ENCODE peak calls at places on chromosome 21, in five cellular contexts. One of them, this sample, is unnamed. For H3K36me3, the result is how much of the 10 kb centered on the place peaks cover.

GRCh38 chr21:42315296-42315891 is at the start of gene TFF3:
- DNase-seq in tibial nerve: no peak
- DNase-seq in suprapubic skin: no peak
- DNase-seq in esophagus squamous epithelium: no peak
- DNase-seq in gastrocnemius medialis: no peak
- DNase-seq in this sample: no peak

GRCh38 chr21:46636181-46636512 is 673 bp downstream of the PRMT2 start:
- DNase-seq in tibial nerve: no peak
- DNase-seq in suprapubic skin: no peak
- DNase-seq in esophagus squamous epithelium: no peak
- DNase-seq in gastrocnemius medialis: no peak
- DNase-seq in this sample: no peak

GRCh38 chr21:29953072-29953471 is 13.3 kb upstream of the GRIK1 start:
- DNase-seq in tibial nerve: no peak
- DNase-seq in suprapubic skin: no peak
- DNase-seq in esophagus squamous epithelium: no peak
- DNase-seq in gastrocnemius medialis: no peak
- DNase-seq in this sample: no peak

GRCh38 chr21:33543505-33544129 is 779 bp downstream of the SON start:
- DNase-seq in tibial nerve: peak
- DNase-seq in suprapubic skin: peak
- DNase-seq in esophagus squamous epithelium: no peak
- DNase-seq in gastrocnemius medialis: peak
- DNase-seq in this sample: no peak

GRCh38 chr21:31117046-31117916 is 79.0 kb upstream of the KRTAP19-8 start:
- DNase-seq in tibial nerve: no peak
- DNase-seq in suprapubic skin: no peak
- DNase-seq in esophagus squamous epithelium: no peak
- DNase-seq in gastrocnemius medialis: no peak
- DNase-seq in this sample: no peak

GRCh38 chr21:44779417-44780139 is 22.0 kb downstream of the UBE2G2 start:
- DNase-seq in tibial nerve: no peak
- DNase-seq in suprapubic skin: no peak
- DNase-seq in esophagus squamous epithelium: no peak
- DNase-seq in gastrocnemius medialis: no peak
- DNase-seq in this sample: no peak

GRCh38 chr21:41641510-41641815 is 125.4 kb downstream of the RIPK4 start:
- DNase-seq in tibial nerve: no peak
- DNase-seq in suprapubic skin: no peak
- DNase-seq in esophagus squamous epithelium: no peak
- DNase-seq in gastrocnemius medialis: no peak
- DNase-seq in this sample: no peak

GRCh38 chr21:42061866-42062542 is 9.1 kb upstream of the UMODL1 start:
- DNase-seq in tibial nerve: no peak
- DNase-seq in suprapubic skin: no peak
- DNase-seq in esophagus squamous epithelium: no peak
- DNase-seq in gastrocnemius medialis: no peak
- DNase-seq in this sample: no peak

GRCh38 chr21:25963186-25963585 is 207.4 kb downstream of the APP start:
- DNase-seq in tibial nerve: no peak
- DNase-seq in suprapubic skin: no peak
- DNase-seq in esophagus squamous epithelium: no peak
- DNase-seq in gastrocnemius medialis: no peak
- DNase-seq in this sample: no peak

GRCh38 chr21:44433791-44434567 is 21.3 kb upstream of the LRRC3 start:
- DNase-seq in tibial nerve: peak
- DNase-seq in suprapubic skin: peak
- DNase-seq in esophagus squamous epithelium: no peak
- DNase-seq in gastrocnemius medialis: no peak
- DNase-seq in this sample: no peak

GRCh38 chr21:46109251-46110221 is 11.6 kb downstream of the COL6A2 start:
- DNase-seq in tibial nerve: no peak
- DNase-seq in suprapubic skin: peak
- DNase-seq in esophagus squamous epithelium: no peak
- DNase-seq in gastrocnemius medialis: peak
- DNase-seq in this sample: no peak

GRCh38 chr21:38140192-38140905 is 116.4 kb upstream of the KCNJ15 start:
- DNase-seq in tibial nerve: no peak
- DNase-seq in suprapubic skin: no peak
- DNase-seq in esophagus squamous epithelium: no peak
- DNase-seq in gastrocnemius medialis: peak
- DNase-seq in this sample: no peak

GRCh38 chr21:45382698-45383000 is 22.3 kb upstream of the COL18A1 start:
- DNase-seq in tibial nerve: no peak
- DNase-seq in suprapubic skin: peak
- DNase-seq in esophagus squamous epithelium: no peak
- DNase-seq in gastrocnemius medialis: no peak
- DNase-seq in this sample: no peak

GRCh38 chr21:14945176-14945575 is 119.6 kb downstream of the NRIP1 start:
- DNase-seq in tibial nerve: no peak
- DNase-seq in suprapubic skin: no peak
- DNase-seq in esophagus squamous epithelium: no peak
- DNase-seq in gastrocnemius medialis: no peak
- DNase-seq in this sample: no peak

GRCh38 chr21:45219517-45219916 is 68.2 kb downstream of the POFUT2 start:
- DNase-seq in tibial nerve: no peak
- DNase-seq in suprapubic skin: no peak
- DNase-seq in esophagus squamous epithelium: no peak
- DNase-seq in gastrocnemius medialis: no peak
- DNase-seq in this sample: no peak

GRCh38 chr21:22223385-22223784 is 1225.2 kb downstream of the NCAM2 start:
- DNase-seq in tibial nerve: no peak
- DNase-seq in suprapubic skin: no peak
- DNase-seq in esophagus squamous epithelium: no peak
- DNase-seq in gastrocnemius medialis: no peak
- DNase-seq in this sample: no peak

GRCh38 chr21:41328660-41329300 is 12.2 kb downstream of the FAM3B start:
- DNase-seq in tibial nerve: no peak
- DNase-seq in suprapubic skin: no peak
- DNase-seq in esophagus squamous epithelium: no peak
- DNase-seq in gastrocnemius medialis: no peak
- DNase-seq in this sample: no peak

GRCh38 chr21:17250651-17251294 is 262.1 kb upstream of the CXADR start:
- DNase-seq in tibial nerve: no peak
- DNase-seq in suprapubic skin: no peak
- DNase-seq in esophagus squamous epithelium: no peak
- DNase-seq in gastrocnemius medialis: no peak
- DNase-seq in this sample: no peak

GRCh38 chr21:45532826-45533730 is 9.2 kb downstream of the SLC19A1 start:
- DNase-seq in tibial nerve: no peak
- DNase-seq in suprapubic skin: peak
- DNase-seq in esophagus squamous epithelium: no peak
- DNase-seq in gastrocnemius medialis: peak
- DNase-seq in this sample: no peak

GRCh38 chr21:39014751-39015150 is 168.5 kb downstream of the PSMG1 start:
- DNase-seq in tibial nerve: no peak
- DNase-seq in suprapubic skin: no peak
- DNase-seq in esophagus squamous epithelium: no peak
- DNase-seq in gastrocnemius medialis: no peak
- DNase-seq in this sample: no peak

GRCh38 chr21:41478319-41479177 is 29.4 kb downstream of the TMPRSS2 start:
- DNase-seq in tibial nerve: no peak
- DNase-seq in suprapubic skin: no peak
- DNase-seq in esophagus squamous epithelium: no peak
- DNase-seq in gastrocnemius medialis: no peak
- DNase-seq in this sample: no peak

GRCh38 chr21:44994581-44995171 is 54.8 kb downstream of the SLX9 start:
- DNase-seq in tibial nerve: no peak
- DNase-seq in suprapubic skin: no peak
- DNase-seq in esophagus squamous epithelium: no peak
- DNase-seq in gastrocnemius medialis: peak
- DNase-seq in this sample: no peak

GRCh38 chr21:41715649-41716321 is 51.1 kb downstream of the RIPK4 start:
- DNase-seq in tibial nerve: no peak
- DNase-seq in suprapubic skin: no peak
- DNase-seq in esophagus squamous epithelium: no peak
- DNase-seq in gastrocnemius medialis: no peak
- DNase-seq in this sample: no peak

GRCh38 chr21:16425297-16425696 is 695.5 kb downstream of the USP25 start:
- DNase-seq in tibial nerve: no peak
- DNase-seq in suprapubic skin: no peak
- DNase-seq in esophagus squamous epithelium: no peak
- DNase-seq in gastrocnemius medialis: no peak
- DNase-seq in this sample: no peak

GRCh38 chr21:45970674-45971486 is 10.7 kb upstream of the COL6A1 start:
- DNase-seq in tibial nerve: no peak
- DNase-seq in suprapubic skin: peak
- DNase-seq in esophagus squamous epithelium: no peak
- DNase-seq in gastrocnemius medialis: no peak
- DNase-seq in this sample: no peak

GRCh38 chr21:40422851-40423635 is 423.9 kb downstream of the DSCAM start:
- DNase-seq in tibial nerve: no peak
- DNase-seq in suprapubic skin: no peak
- DNase-seq in esophagus squamous epithelium: no peak
- DNase-seq in gastrocnemius medialis: no peak
- DNase-seq in this sample: peak

GRCh38 chr21:42232176-42232825 is 13.4 kb downstream of the ABCG1 start:
- DNase-seq in tibial nerve: no peak
- DNase-seq in suprapubic skin: no peak
- DNase-seq in esophagus squamous epithelium: no peak
- DNase-seq in gastrocnemius medialis: no peak
- DNase-seq in this sample: no peak

GRCh38 chr21:18608226-18608625 is 204.6 kb upstream of the TMPRSS15 start:
- DNase-seq in tibial nerve: no peak
- DNase-seq in suprapubic skin: no peak
- DNase-seq in esophagus squamous epithelium: no peak
- DNase-seq in gastrocnemius medialis: no peak
- DNase-seq in this sample: no peak

GRCh38 chr21:42097860-42098259 is 26.7 kb downstream of the UMODL1 start:
- DNase-seq in tibial nerve: no peak
- DNase-seq in suprapubic skin: no peak
- DNase-seq in esophagus squamous epithelium: no peak
- DNase-seq in gastrocnemius medialis: peak
- DNase-seq in this sample: no peak

GRCh38 chr21:38766987-38767722 is 38.6 kb upstream of the ETS2 start:
- DNase-seq in tibial nerve: no peak
- DNase-seq in suprapubic skin: no peak
- DNase-seq in esophagus squamous epithelium: no peak
- DNase-seq in gastrocnemius medialis: no peak
- DNase-seq in this sample: no peak

GRCh38 chr21:15442743-15443142 is 287.0 kb upstream of the USP25 start:
- DNase-seq in tibial nerve: no peak
- DNase-seq in suprapubic skin: no peak
- DNase-seq in esophagus squamous epithelium: no peak
- DNase-seq in gastrocnemius medialis: no peak
- DNase-seq in this sample: no peak

GRCh38 chr21:44846485-44847260 is 26.8 kb downstream of the PTTG1IP start:
- DNase-seq in tibial nerve: peak
- DNase-seq in suprapubic skin: no peak
- DNase-seq in esophagus squamous epithelium: no peak
- DNase-seq in gastrocnemius medialis: peak
- DNase-seq in this sample: peak

GRCh38 chr21:43343095-43343991 is 83.6 kb downstream of the SIK1 start:
- DNase-seq in tibial nerve: no peak
- DNase-seq in suprapubic skin: no peak
- DNase-seq in esophagus squamous epithelium: no peak
- DNase-seq in gastrocnemius medialis: no peak
- DNase-seq in this sample: no peak
- TF ChIP-seq POLR2A in tibial nerve: no peak
- TF ChIP-seq POLR2A in suprapubic skin: no peak
- TF ChIP-seq POLR2A in esophagus squamous epithelium: no peak
- TF ChIP-seq POLR2A in gastrocnemius medialis: no peak
- TF ChIP-seq POLR2A in this sample: no peak

GRCh38 chr21:37117204-37117603 is 44.1 kb downstream of the TTC3 start:
- DNase-seq in tibial nerve: no peak
- DNase-seq in suprapubic skin: no peak
- DNase-seq in esophagus squamous epithelium: no peak
- DNase-seq in gastrocnemius medialis: no peak
- DNase-seq in this sample: no peak

GRCh38 chr21:37118187-37118826 is 45.3 kb downstream of the TTC3 start:
- DNase-seq in tibial nerve: no peak
- DNase-seq in suprapubic skin: no peak
- DNase-seq in esophagus squamous epithelium: no peak
- DNase-seq in gastrocnemius medialis: no peak
- DNase-seq in this sample: no peak

DNA sequence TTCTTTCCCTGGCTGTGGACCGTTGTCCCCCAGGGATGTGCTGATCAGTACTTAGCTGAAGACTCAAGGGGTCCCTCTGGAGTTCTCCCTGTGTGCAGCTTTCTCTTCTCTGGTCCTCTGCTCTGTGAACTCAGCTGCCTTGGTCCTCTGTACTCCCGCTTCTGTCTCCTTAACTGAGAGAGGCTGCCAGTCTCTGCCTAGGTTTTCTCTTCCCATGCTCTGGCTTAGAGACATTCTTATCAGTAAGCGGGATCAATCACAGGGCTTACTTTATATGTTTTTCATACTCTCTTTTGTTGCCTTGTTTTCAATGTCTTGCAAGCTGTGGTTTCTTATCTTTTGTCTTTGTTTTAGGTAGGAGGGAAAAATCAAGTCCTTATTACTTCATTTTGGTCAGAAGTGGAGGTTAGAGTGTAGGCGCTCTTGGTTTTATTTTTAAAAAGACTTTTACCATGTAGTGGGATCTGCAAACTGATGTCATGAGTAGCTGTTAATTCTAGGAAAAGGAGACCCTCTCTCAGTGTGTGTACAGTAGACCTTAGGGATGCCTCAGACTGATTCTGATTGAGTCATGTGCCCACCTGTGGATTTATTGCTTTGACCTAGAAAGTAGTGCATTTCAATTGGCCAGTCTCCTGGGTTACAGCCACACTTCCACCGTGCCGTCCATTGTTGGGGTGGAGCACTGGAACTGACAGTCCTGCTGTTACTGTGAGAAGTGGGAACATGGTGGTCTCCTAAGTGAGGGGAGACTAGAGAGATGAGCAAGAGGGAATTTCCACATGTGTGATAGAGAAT is 46.6 kb downstream of the TTC3 start:
- DNase-seq in tibial nerve: no peak
- DNase-seq in suprapubic skin: no peak
- DNase-seq in esophagus squamous epithelium: no peak
- DNase-seq in gastrocnemius medialis: no peak
- DNase-seq in this sample: no peak
- TF ChIP-seq CTCF in tibial nerve: no peak
- TF ChIP-seq CTCF in suprapubic skin: no peak
- TF ChIP-seq CTCF in esophagus squamous epithelium: no peak
- TF ChIP-seq CTCF in gastrocnemius medialis: no peak
- TF ChIP-seq CTCF in this sample: no peak

DNA sequence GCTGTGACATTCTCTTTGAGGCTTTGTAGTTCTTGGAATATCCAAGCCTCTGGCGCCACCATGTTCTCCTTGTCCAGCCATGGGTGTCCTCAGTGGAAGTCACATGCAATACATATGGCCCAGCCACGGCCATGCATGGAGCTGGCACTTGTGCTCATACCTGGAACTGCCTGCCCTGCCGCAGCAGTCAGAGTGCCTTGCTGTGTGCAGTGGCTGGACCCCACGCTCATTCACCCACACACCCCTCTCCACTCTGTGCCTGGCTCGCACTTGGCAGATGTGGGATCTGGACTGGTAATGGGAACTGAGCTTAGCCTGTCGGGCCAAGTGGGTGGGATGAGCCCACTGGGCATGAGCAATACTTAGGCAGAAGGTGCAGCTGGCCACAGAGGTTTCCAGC is 351.8 kb upstream of the NCAM2 start:
- DNase-seq in tibial nerve: no peak
- DNase-seq in suprapubic skin: no peak
- DNase-seq in esophagus squamous epithelium: no peak
- DNase-seq in gastrocnemius medialis: no peak
- DNase-seq in this sample: no peak
- H3K36me3 ChIP-seq in tibial nerve: under half
- H3K36me3 ChIP-seq in suprapubic skin: under half
- H3K36me3 ChIP-seq in esophagus squamous epithelium: under half
- H3K36me3 ChIP-seq in gastrocnemius medialis: under half
- H3K36me3 ChIP-seq in this sample: under half

GRCh38 chr21:34888569-34889286 is 160.4 kb downstream of the RUNX1 start:
- DNase-seq in tibial nerve: peak
- DNase-seq in suprapubic skin: peak
- DNase-seq in esophagus squamous epithelium: peak
- DNase-seq in gastrocnemius medialis: peak
- DNase-seq in this sample: peak
- TF ChIP-seq POLR2A in tibial nerve: peak
- TF ChIP-seq POLR2A in suprapubic skin: peak
- TF ChIP-seq POLR2A in esophagus squamous epithelium: peak
- TF ChIP-seq POLR2A in gastrocnemius medialis: peak
- TF ChIP-seq POLR2A in this sample: peak

This sample was measured in testis.